ENCODE peak calls at places on chromosomes 3 and 15, in four cellular contexts. X, B, M and G are unnamed samples.

GRCh38 chr3:183958226-183958625 is 59.5 kb downstream of the ABCC5 start:
- DNase-seq in X (no peak), B (no peak), M (no peak), G (no peak)

GRCh38 chr15:39145854-39146253 is 435.0 kb upstream of the THBS1 start:
- DNase-seq in X (no peak), B (no peak), M (peak), G (no peak)

GRCh38 chr3:155676252-155676981 is 68.5 kb downstream of the PLCH1 start:
- DNase-seq in X (peak), B (peak), M (no peak), G (no peak)

GRCh38 chr3:146187334-146187950 is 26.5 kb upstream of the PLOD2 start:
- DNase-seq in X (peak), B (peak), M (peak), G (peak)

GRCh38 chr15:71185706-71186105 is 70.4 kb downstream of the THSD4 start:
- DNase-seq in X (no peak), B (no peak), M (no peak), G (no peak)

GRCh38 chr15:43048935-43049334 is 56.9 kb downstream of the UBR1 start:
- DNase-seq in X (no peak), B (no peak), M (no peak), G (no peak)

GRCh38 chr3:153925826-153926514 is 195.2 kb upstream of the ARHGEF26 start:
- DNase-seq in X (no peak), B (no peak), M (no peak), G (no peak)

GRCh38 chr15:82043130-82043673 is 2.6 kb downstream of the MEX3B start:
- DNase-seq in X (no peak), B (no peak), M (no peak), G (no peak)

GRCh38 chr3:66812741-66813140 is 185.4 kb upstream of the KBTBD8 start:
- DNase-seq in X (no peak), B (no peak), M (no peak), G (no peak)

GRCh38 chr3:64694127-64694526 is 6.3 kb upstream of the ADAMTS9 start:
- DNase-seq in X (no peak), B (no peak), M (no peak), G (no peak)

GRCh38 chr3:124845406-124845805 is 41.8 kb downstream of the ITGB5 start:
- DNase-seq in X (peak), B (no peak), M (no peak), G (no peak)